ENCODE peak calls at places on chromosomes 2 and 18, in four cellular contexts. R is A673, X is hepatocyte, P is lung. S is an unnamed sample. For H3K9me3, the result is how much of the 10 kb centered on the place peaks cover.

GRCh38 chr2:226691265-226691664 is 108.4 kb downstream of the IRS1 start:
- DNase-seq in P (no peak), R (no peak), X (no peak), S (no peak)

GRCh38 chr2:207265849-207266248 is 100.1 kb upstream of the KLF7 start:
- DNase-seq in R (no peak), P (no peak), X (no peak), S (no peak)

GRCh38 chr2:196380098-196380497 is 208.7 kb upstream of the STK17B start:
- DNase-seq in R (no peak), P (no peak), X (no peak), S (no peak)

GRCh38 chr2:69798466-69798908 is 31.0 kb upstream of the GMCL1 start:
- DNase-seq in P (no peak), X (peak), R (no peak), S (peak)

GRCh38 chr2:15142069-15142689 is 419.0 kb downstream of the NBAS start:
- DNase-seq in X (no peak), R (peak), P (no peak), S (no peak)

GRCh38 chr2:148590613-148591012 is 53.9 kb upstream of the EPC2 start:
- DNase-seq in X (no peak), R (no peak), P (no peak), S (no peak)

GRCh38 chr2:98936133-98936916 is at the start of gene CRACDL:
- DNase-seq in P (no peak), R (peak), X (peak), S (no peak)

GRCh38 chr18:5890261-5890605 is 5.1 kb downstream of the TMEM200C start:
- DNase-seq in R (no peak), P (no peak), X (no peak), S (no peak)

GRCh38 chr2:180715044-180715443 is 265.4 kb upstream of the UBE2E3 start:
- DNase-seq in P (no peak), R (no peak), X (no peak), S (no peak)

GRCh38 chr2:236252521-236252920 is 11.7 kb downstream of the ASB18 start:
- DNase-seq in P (no peak), R (no peak), X (no peak), S (peak)

GRCh38 chr18:49745051-49746014 is 68.0 kb downstream of the ACAA2 start:
- DNase-seq in R (no peak), X (no peak), P (no peak), S (no peak)

DNA sequence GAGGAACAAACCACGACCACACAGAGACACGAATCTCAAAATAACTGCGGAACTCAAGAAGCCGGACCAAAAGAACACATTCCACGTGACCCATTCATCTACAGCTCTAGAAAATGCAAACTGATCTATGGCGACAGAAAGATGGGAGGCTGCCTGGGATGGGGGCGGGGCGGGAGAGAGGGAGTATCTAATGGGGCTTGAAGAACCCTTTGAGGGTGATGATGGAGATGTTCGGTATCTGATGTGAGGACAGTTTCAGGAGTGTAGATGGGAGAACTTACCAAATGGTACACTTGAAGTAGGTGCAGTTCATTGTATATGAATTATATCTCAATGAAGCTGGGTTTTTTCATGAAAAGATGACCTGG is 34.6 kb upstream of the KLF11 start:
- DNase-seq in X (no peak), R (no peak), P (no peak), S (no peak)
- H3K9me3 ChIP-seq in X (under half), R (under half), P (under half), S (under half)

GRCh38 chr2:240018071-240018750 is 6.9 kb downstream of the NDUFA10 start:
- DNase-seq in P (no peak), X (no peak), R (no peak), S (no peak)

GRCh38 chr2:240014327-240014726 is 10.8 kb downstream of the NDUFA10 start:
- DNase-seq in P (no peak), R (no peak), X (no peak), S (no peak)

DNA sequence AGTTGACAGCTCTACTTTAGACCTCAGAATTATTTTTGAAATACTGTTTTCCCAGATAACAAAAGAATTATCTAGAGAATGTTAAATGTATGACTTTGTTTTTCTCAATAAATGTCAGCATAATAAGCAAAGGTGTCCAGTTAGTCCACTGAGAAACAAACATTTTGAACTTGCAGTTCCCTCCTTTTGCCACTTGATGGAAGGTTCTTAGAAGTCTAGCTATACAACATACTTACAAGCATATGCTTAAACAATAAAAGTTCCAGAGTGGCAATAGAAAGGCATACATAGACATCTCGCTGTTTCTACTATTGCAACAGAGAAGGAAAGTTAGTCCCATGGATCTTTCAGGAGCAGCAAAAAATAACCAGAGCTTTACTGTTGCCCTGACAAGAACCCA is 11.8 kb downstream of the NDUFA10 start:
- DNase-seq in R (peak), X (peak), P (no peak), S (no peak)
- TF ChIP-seq CTCF in R (peak), X (peak), P (no peak), S (no peak)

GRCh38 chr2:28137221-28137620 is 246.7 kb downstream of the BABAM2 start:
- DNase-seq in X (peak), R (peak), P (no peak), S (no peak)

GRCh38 chr2:28135324-28135723 is 244.8 kb downstream of the BABAM2 start:
- DNase-seq in X (no peak), R (peak), P (no peak), S (no peak)

GRCh38 chr2:28134857-28135256 is 244.3 kb downstream of the BABAM2 start:
- DNase-seq in X (no peak), P (no peak), R (no peak), S (no peak)

GRCh38 chr2:28136557-28136956 is 246.0 kb downstream of the BABAM2 start:
- DNase-seq in R (no peak), X (no peak), P (no peak), S (no peak)

GRCh38 chr2:28134262-28134812 is 243.8 kb downstream of the BABAM2 start:
- DNase-seq in X (peak), P (peak), R (no peak), S (no peak)
- H3K9me3 ChIP-seq in X (under half), P (under half), R (under half), S (under half)

GRCh38 chr2:34907812-34908211 is 1308.7 kb upstream of the FAM98A start:
- DNase-seq in P (no peak), X (no peak), R (no peak), S (no peak)
- TF ChIP-seq CTCF in P (no peak), X (no peak), R (peak), S (no peak)

DNA sequence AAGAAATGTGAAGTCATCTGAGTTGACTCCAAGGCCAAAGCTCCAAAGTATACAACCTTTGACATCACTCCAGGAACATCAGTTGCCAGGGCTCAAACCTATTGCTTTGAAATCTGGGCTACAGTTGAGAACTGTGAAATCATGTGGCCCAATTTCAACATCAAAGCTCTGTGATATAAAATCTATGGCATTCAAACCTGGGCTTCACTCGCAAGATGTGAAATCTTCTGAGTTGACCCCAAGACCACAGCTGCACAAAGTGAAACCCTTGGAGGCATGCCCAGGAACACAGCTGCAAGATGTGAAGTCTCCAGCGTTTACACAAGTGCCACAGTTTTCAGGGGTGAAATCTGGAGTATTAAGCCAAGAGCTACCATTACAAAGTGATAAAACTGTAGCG is 9.4 kb upstream of the ZNF512 start:
- DNase-seq in R (no peak), X (no peak), P (no peak), S (no peak)
- H3K9me3 ChIP-seq in R (under half), X (under half), P (under half), S (under half)

GRCh38 chr2:199940373-199940772 is 14.9 kb downstream of the TYW5 start:
- DNase-seq in R (peak), X (no peak), P (no peak), S (no peak)
- TF ChIP-seq CTCF in R (peak), X (peak), P (no peak), S (no peak)

GRCh38 chr18:28126768-28127167 is 50.2 kb downstream of the CDH2 start:
- DNase-seq in R (no peak), P (no peak), X (no peak), S (no peak)

GRCh38 chr18:28127228-28127627 is 49.7 kb downstream of the CDH2 start:
- DNase-seq in R (no peak), P (no peak), X (no peak), S (no peak)

GRCh38 chr18:28123401-28124030 is 53.4 kb downstream of the CDH2 start:
- DNase-seq in X (no peak), R (no peak), P (no peak), S (no peak)

GRCh38 chr18:28124239-28125029 is 52.5 kb downstream of the CDH2 start:
- DNase-seq in R (no peak), X (no peak), P (no peak), S (no peak)

DNA sequence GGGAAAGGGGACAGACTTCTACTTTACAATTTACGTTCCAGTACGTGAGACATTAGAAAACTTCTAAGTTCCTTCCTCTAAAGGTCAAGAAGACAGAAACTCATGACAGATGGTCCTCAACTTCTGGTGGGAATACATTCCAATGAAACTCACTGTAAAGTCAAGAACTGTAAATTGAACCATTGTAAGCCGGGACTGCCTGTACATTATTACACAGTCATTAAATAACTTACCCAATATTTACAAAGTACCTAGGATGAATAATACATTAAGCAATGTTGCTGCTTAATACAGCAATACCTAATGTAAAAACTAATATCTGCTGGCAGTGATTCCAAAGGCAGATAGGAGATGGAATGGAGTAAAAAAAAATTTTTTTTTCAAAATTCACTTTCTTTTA is 51.9 kb downstream of the CDH2 start:
- DNase-seq in R (no peak), X (no peak), P (no peak), S (no peak)
- H3K9me3 ChIP-seq in R (under half), X (under half), P (under half), S (under half)

GRCh38 chr2:1136071-1136470 is 185.4 kb downstream of the SNTG2 start:
- DNase-seq in X (no peak), P (no peak), R (peak), S (no peak)
- TF ChIP-seq CTCF in X (peak), P (no peak), R (peak), S (no peak)